ENCODE peak calls at places on chromosomes 7 and 10, in eight cellular contexts. One of them, this sample, is unnamed.
A peak's percentile ranks its signal among the peaks of the same experiment; 100 is the strongest.

GRCh38 chr10:60140681-60141632 is 234.6 kb upstream of the CCDC6 start:
- DNase-seq in lower lobe of right lung: no peak
- DNase-seq in tibial nerve: no peak
- DNase-seq in heart left ventricle: no peak
- DNase-seq in mesenchymal stem cell: peak; percentile 90
- DNase-seq in NT2/D1: peak; percentile 65
- DNase-seq in Peyer's patch: no peak
- DNase-seq in A549: peak; percentile 52
- DNase-seq in this sample: no peak

GRCh38 chr7:114819629-114820362 is 102.1 kb upstream of the MDFIC start:
- DNase-seq in Peyer's patch: no peak
- DNase-seq in A549: peak; percentile 95
- DNase-seq in lower lobe of right lung: no peak
- DNase-seq in heart left ventricle: no peak
- DNase-seq in mesenchymal stem cell: peak; percentile 97
- DNase-seq in tibial nerve: peak; percentile 34
- DNase-seq in NT2/D1: no peak
- DNase-seq in this sample: no peak

GRCh38 chr7:30744075-30744417 is 7.9 kb upstream of the INMT start:
- DNase-seq in lower lobe of right lung: no peak
- DNase-seq in mesenchymal stem cell: no peak
- DNase-seq in tibial nerve: no peak
- DNase-seq in A549: no peak
- DNase-seq in Peyer's patch: no peak
- DNase-seq in heart left ventricle: no peak
- DNase-seq in NT2/D1: no peak
- DNase-seq in this sample: no peak

GRCh38 chr7:1192171-1192676 is 32.2 kb upstream of the ZFAND2A start:
- DNase-seq in heart left ventricle: no peak
- DNase-seq in NT2/D1: no peak
- DNase-seq in tibial nerve: no peak
- DNase-seq in lower lobe of right lung: no peak
- DNase-seq in A549: peak; percentile 50
- DNase-seq in Peyer's patch: no peak
- DNase-seq in mesenchymal stem cell: peak; percentile 90
- DNase-seq in this sample: no peak

GRCh38 chr7:109190766-109191165 is 621.1 kb downstream of the DNAJB9 start:
- DNase-seq in heart left ventricle: no peak
- DNase-seq in lower lobe of right lung: no peak
- DNase-seq in A549: no peak
- DNase-seq in tibial nerve: no peak
- DNase-seq in mesenchymal stem cell: no peak
- DNase-seq in Peyer's patch: no peak
- DNase-seq in NT2/D1: no peak
- DNase-seq in this sample: no peak

GRCh38 chr10:122331615-122332446 is 42.7 kb upstream of the PLEKHA1 start:
- DNase-seq in tibial nerve: no peak
- DNase-seq in mesenchymal stem cell: no peak
- DNase-seq in Peyer's patch: no peak
- DNase-seq in heart left ventricle: no peak
- DNase-seq in NT2/D1: no peak
- DNase-seq in lower lobe of right lung: no peak
- DNase-seq in A549: peak; percentile 68
- DNase-seq in this sample: no peak

GRCh38 chr7:90857595-90857994 is 261.5 kb downstream of the CDK14 start:
- DNase-seq in A549: no peak
- DNase-seq in heart left ventricle: no peak
- DNase-seq in mesenchymal stem cell: no peak
- DNase-seq in NT2/D1: no peak
- DNase-seq in lower lobe of right lung: no peak
- DNase-seq in Peyer's patch: no peak
- DNase-seq in tibial nerve: no peak
- DNase-seq in this sample: no peak

GRCh38 chr7:91557789-91558396 is 293.7 kb downstream of the FZD1 start:
- DNase-seq in NT2/D1: no peak
- DNase-seq in A549: peak; percentile 92
- DNase-seq in mesenchymal stem cell: peak; percentile 2
- DNase-seq in tibial nerve: peak; percentile 9
- DNase-seq in Peyer's patch: no peak
- DNase-seq in lower lobe of right lung: no peak
- DNase-seq in heart left ventricle: no peak
- DNase-seq in this sample: no peak

GRCh38 chr10:32985781-32986350 is 27.8 kb upstream of the ITGB1 start:
- DNase-seq in Peyer's patch: no peak
- DNase-seq in heart left ventricle: no peak
- DNase-seq in NT2/D1: no peak
- DNase-seq in lower lobe of right lung: no peak
- DNase-seq in A549: peak; percentile 97
- DNase-seq in mesenchymal stem cell: peak; percentile 96
- DNase-seq in tibial nerve: no peak
- DNase-seq in this sample: no peak

GRCh38 chr7:101558742-101559325 is 70.3 kb downstream of the MYL10 start:
- DNase-seq in mesenchymal stem cell: no peak
- DNase-seq in Peyer's patch: no peak
- DNase-seq in A549: no peak
- DNase-seq in lower lobe of right lung: no peak
- DNase-seq in heart left ventricle: peak; percentile 50
- DNase-seq in tibial nerve: no peak
- DNase-seq in NT2/D1: no peak
- DNase-seq in this sample: no peak

GRCh38 chr10:75098902-75099673 is 12.4 kb upstream of the SAMD8 start:
- DNase-seq in lower lobe of right lung: no peak
- DNase-seq in Peyer's patch: no peak
- DNase-seq in tibial nerve: no peak
- DNase-seq in heart left ventricle: peak; percentile 58
- DNase-seq in mesenchymal stem cell: no peak
- DNase-seq in A549: no peak
- DNase-seq in NT2/D1: no peak
- DNase-seq in this sample: no peak

GRCh38 chr7:81031243-81031642 is 112.4 kb upstream of the SEMA3C start:
- DNase-seq in lower lobe of right lung: no peak
- DNase-seq in mesenchymal stem cell: no peak
- DNase-seq in tibial nerve: no peak
- DNase-seq in NT2/D1: no peak
- DNase-seq in heart left ventricle: no peak
- DNase-seq in A549: no peak
- DNase-seq in Peyer's patch: no peak
- DNase-seq in this sample: no peak

GRCh38 chr7:81919494-81919893 is 149.6 kb upstream of the HGF start:
- DNase-seq in tibial nerve: no peak
- DNase-seq in lower lobe of right lung: no peak
- DNase-seq in A549: no peak
- DNase-seq in heart left ventricle: no peak
- DNase-seq in Peyer's patch: no peak
- DNase-seq in NT2/D1: no peak
- DNase-seq in mesenchymal stem cell: no peak
- DNase-seq in this sample: no peak

GRCh38 chr10:17227367-17228080 is 517 bp upstream of the VIM start:
- DNase-seq in mesenchymal stem cell: peak; percentile 72
- DNase-seq in heart left ventricle: no peak
- DNase-seq in Peyer's patch: no peak
- DNase-seq in A549: peak; percentile 34
- DNase-seq in lower lobe of right lung: no peak
- DNase-seq in tibial nerve: no peak
- DNase-seq in NT2/D1: no peak
- DNase-seq in this sample: no peak

GRCh38 chr7:31899356-31899927 is 170.8 kb downstream of the PDE1C start:
- DNase-seq in NT2/D1: no peak
- DNase-seq in tibial nerve: no peak
- DNase-seq in mesenchymal stem cell: no peak
- DNase-seq in heart left ventricle: no peak
- DNase-seq in lower lobe of right lung: no peak
- DNase-seq in Peyer's patch: no peak
- DNase-seq in A549: peak; percentile 90
- DNase-seq in this sample: no peak

GRCh38 chr7:47390914-47391313 is 191.0 kb downstream of the TNS3 start:
- DNase-seq in heart left ventricle: no peak
- DNase-seq in Peyer's patch: no peak
- DNase-seq in tibial nerve: no peak
- DNase-seq in lower lobe of right lung: no peak
- DNase-seq in A549: no peak
- DNase-seq in mesenchymal stem cell: no peak
- DNase-seq in NT2/D1: no peak
- DNase-seq in this sample: no peak

GRCh38 chr10:16967866-16968721 is 150.9 kb upstream of the RSU1 start:
- DNase-seq in heart left ventricle: no peak
- DNase-seq in mesenchymal stem cell: peak; percentile 95
- DNase-seq in lower lobe of right lung: no peak
- DNase-seq in tibial nerve: no peak
- DNase-seq in Peyer's patch: no peak
- DNase-seq in NT2/D1: peak; percentile 60
- DNase-seq in A549: peak; percentile 51
- DNase-seq in this sample: no peak

GRCh38 chr10:35012781-35013180 is 77.4 kb downstream of the CUL2 start:
- DNase-seq in NT2/D1: no peak
- DNase-seq in mesenchymal stem cell: no peak
- DNase-seq in lower lobe of right lung: no peak
- DNase-seq in heart left ventricle: no peak
- DNase-seq in Peyer's patch: no peak
- DNase-seq in tibial nerve: no peak
- DNase-seq in A549: no peak
- DNase-seq in this sample: no peak

GRCh38 chr10:517872-518475 is 171.5 kb downstream of the DIP2C start:
- DNase-seq in heart left ventricle: no peak
- DNase-seq in A549: no peak
- DNase-seq in Peyer's patch: no peak
- DNase-seq in tibial nerve: no peak
- DNase-seq in lower lobe of right lung: no peak
- DNase-seq in mesenchymal stem cell: no peak
- DNase-seq in NT2/D1: no peak
- DNase-seq in this sample: no peak

GRCh38 chr7:150322114-150322832 is 882 bp upstream of the LRRC61 start:
- DNase-seq in lower lobe of right lung: no peak
- DNase-seq in heart left ventricle: no peak
- DNase-seq in Peyer's patch: no peak
- DNase-seq in tibial nerve: no peak
- DNase-seq in NT2/D1: no peak
- DNase-seq in A549: no peak
- DNase-seq in mesenchymal stem cell: no peak
- DNase-seq in this sample: no peak

GRCh38 chr10:129719889-129720590 is 244.0 kb downstream of the EBF3 start:
- DNase-seq in A549: no peak
- DNase-seq in mesenchymal stem cell: no peak
- DNase-seq in heart left ventricle: peak; percentile 35
- DNase-seq in lower lobe of right lung: no peak
- DNase-seq in NT2/D1: no peak
- DNase-seq in tibial nerve: no peak
- DNase-seq in Peyer's patch: no peak
- DNase-seq in this sample: no peak

GRCh38 chr7:50814166-50814565 is 31.5 kb upstream of the GRB10 start:
- DNase-seq in tibial nerve: no peak
- DNase-seq in heart left ventricle: no peak
- DNase-seq in mesenchymal stem cell: no peak
- DNase-seq in NT2/D1: no peak
- DNase-seq in Peyer's patch: no peak
- DNase-seq in lower lobe of right lung: no peak
- DNase-seq in A549: no peak
- DNase-seq in this sample: no peak

DNA sequence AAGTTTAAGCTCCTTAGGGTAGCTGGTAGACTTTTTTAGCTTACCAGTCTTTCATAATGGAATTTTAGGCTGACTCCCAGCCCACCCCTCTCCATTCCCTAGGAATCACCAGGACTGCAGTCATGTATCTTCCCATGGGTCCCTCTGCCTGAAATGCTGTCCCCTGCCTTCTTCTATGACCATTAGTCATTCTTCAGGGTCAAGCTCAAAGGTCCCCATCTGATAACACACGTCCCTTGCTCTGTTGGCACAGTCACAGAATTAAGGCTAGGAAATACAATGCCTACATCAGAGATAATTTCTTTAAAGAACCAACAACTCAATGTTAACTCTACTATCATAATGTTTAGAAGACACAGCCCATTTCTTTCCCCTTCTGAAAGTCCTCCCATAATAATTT is 140.6 kb downstream of the RAPGEF5 start:
- DNase-seq in tibial nerve: no peak
- DNase-seq in A549: no peak
- DNase-seq in Peyer's patch: no peak
- DNase-seq in NT2/D1: no peak
- DNase-seq in mesenchymal stem cell: no peak
- DNase-seq in lower lobe of right lung: no peak
- DNase-seq in heart left ventricle: no peak
- DNase-seq in this sample: no peak
- H3K4me1 ChIP-seq in tibial nerve: no peaks in the 10 kb centered on the region
- H3K4me1 ChIP-seq in A549: no peaks in the 10 kb centered on the region
- H3K4me1 ChIP-seq in Peyer's patch: no peaks in the 10 kb centered on the region
- H3K4me1 ChIP-seq in NT2/D1: no peaks in the 10 kb centered on the region
- H3K4me1 ChIP-seq in mesenchymal stem cell: no peaks in the 10 kb centered on the region
- H3K4me1 ChIP-seq in lower lobe of right lung: peaks cover 13% of the 10 kb centered on the region
- H3K4me1 ChIP-seq in heart left ventricle: peaks cover 8% of the 10 kb centered on the region
- H3K4me1 ChIP-seq in this sample: peaks cover 97% of the 10 kb centered on the region

GRCh38 chr7:6026917-6027316 is 4.3 kb upstream of the ANKRD61 start:
- DNase-seq in A549: no peak
- DNase-seq in mesenchymal stem cell: no peak
- DNase-seq in NT2/D1: no peak
- DNase-seq in lower lobe of right lung: no peak
- DNase-seq in tibial nerve: no peak
- DNase-seq in Peyer's patch: no peak
- DNase-seq in heart left ventricle: no peak
- DNase-seq in this sample: no peak
- H3K4me3 ChIP-seq in A549: no peak overlapping the region
- H3K4me3 ChIP-seq in mesenchymal stem cell: no peak overlapping the region
- H3K4me3 ChIP-seq in NT2/D1: no peak overlapping the region
- H3K4me3 ChIP-seq in lower lobe of right lung: peak overlapping the region; percentile 43
- H3K4me3 ChIP-seq in tibial nerve: no peak overlapping the region
- H3K4me3 ChIP-seq in Peyer's patch: no peak overlapping the region
- H3K4me3 ChIP-seq in heart left ventricle: peak overlapping the region; percentile 26
- H3K4me3 ChIP-seq in this sample: no peak overlapping the region

DNA sequence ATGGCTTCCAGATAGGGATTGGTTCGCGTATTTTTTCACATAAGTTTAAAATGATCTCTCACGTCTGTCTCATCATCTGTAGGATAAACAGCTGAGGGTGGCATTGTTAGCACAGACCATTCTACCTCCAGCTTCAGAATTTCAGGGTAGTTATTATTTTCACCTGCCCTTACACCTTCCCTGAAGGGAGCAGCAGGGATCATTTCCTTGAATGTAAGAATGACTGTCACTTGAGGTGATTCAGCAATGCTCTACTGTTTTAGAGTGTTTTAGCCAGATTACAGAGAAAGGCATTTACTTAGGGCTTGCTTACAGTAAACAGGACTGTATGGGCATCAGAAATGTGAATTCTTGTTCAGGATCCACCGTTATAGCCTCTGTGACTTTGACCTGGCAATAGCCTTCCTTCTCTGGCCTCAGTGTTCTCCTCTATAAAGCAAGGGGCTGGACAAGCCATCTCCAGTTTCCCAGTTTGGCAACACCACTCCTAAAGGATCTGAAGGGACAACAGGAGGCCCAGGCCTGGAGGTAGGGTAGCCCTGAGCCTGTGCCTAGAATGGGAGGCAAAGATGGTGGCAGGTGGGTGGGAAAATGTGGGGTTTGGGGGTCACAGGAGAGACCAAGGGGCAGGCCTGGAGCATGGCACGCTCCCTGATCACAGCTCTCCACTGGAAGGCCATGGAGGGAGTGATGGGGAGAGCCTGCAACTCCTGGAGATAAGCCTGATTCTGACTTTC is 1.2 kb upstream of the IGFBP1 start:
- DNase-seq in tibial nerve: no peak
- DNase-seq in mesenchymal stem cell: no peak
- DNase-seq in heart left ventricle: no peak
- DNase-seq in A549: no peak
- DNase-seq in NT2/D1: no peak
- DNase-seq in lower lobe of right lung: no peak
- DNase-seq in Peyer's patch: no peak
- DNase-seq in this sample: no peak
- H3K4me1 ChIP-seq in tibial nerve: no peaks in the 10 kb centered on the region
- H3K4me1 ChIP-seq in mesenchymal stem cell: peaks cover 27% of the 10 kb centered on the region
- H3K4me1 ChIP-seq in heart left ventricle: peaks cover 4% of the 10 kb centered on the region
- H3K4me1 ChIP-seq in A549: peaks cover 63% of the 10 kb centered on the region
- H3K4me1 ChIP-seq in NT2/D1: peaks cover 5% of the 10 kb centered on the region
- H3K4me1 ChIP-seq in lower lobe of right lung: peaks cover 8% of the 10 kb centered on the region
- H3K4me1 ChIP-seq in Peyer's patch: no peaks in the 10 kb centered on the region
- H3K4me1 ChIP-seq in this sample: peaks cover 11% of the 10 kb centered on the region

GRCh38 chr10:119703903-119704508 is 21.8 kb upstream of the INPP5F start:
- DNase-seq in mesenchymal stem cell: no peak
- DNase-seq in Peyer's patch: no peak
- DNase-seq in lower lobe of right lung: no peak
- DNase-seq in heart left ventricle: no peak
- DNase-seq in A549: no peak
- DNase-seq in tibial nerve: no peak
- DNase-seq in NT2/D1: no peak
- DNase-seq in this sample: no peak
- H3K4me3 ChIP-seq in mesenchymal stem cell: no peak overlapping the region
- H3K4me3 ChIP-seq in Peyer's patch: no peak overlapping the region
- H3K4me3 ChIP-seq in lower lobe of right lung: no peak overlapping the region
- H3K4me3 ChIP-seq in heart left ventricle: no peak overlapping the region
- H3K4me3 ChIP-seq in A549: no peak overlapping the region
- H3K4me3 ChIP-seq in tibial nerve: no peak overlapping the region
- H3K4me3 ChIP-seq in NT2/D1: no peak overlapping the region
- H3K4me3 ChIP-seq in this sample: no peak overlapping the region

This sample was measured in thoracic aorta.